ENCODE peak calls at places on chromosomes 4 and X, in four cellular contexts. M is GM23248, X is GM23338, C is GM12878. Z is an unnamed sample.

GRCh38 chrX:133350751-133351150 is 64.5 kb downstream of the GPC4 start:
- DNase-seq in M (peak; percentile 17), X (no peak), C (no peak), Z (no peak)

GRCh38 chr4:77104405-77105292 is 28.9 kb upstream of the CCNI start:
- DNase-seq in M (peak; percentile 47), X (no peak), C (no peak), Z (no peak)

GRCh38 chr4:3473251-3473942 is 10.3 kb downstream of the DOK7 start:
- DNase-seq in M (no peak), X (no peak), C (no peak), Z (peak; percentile 1)

GRCh38 chr4:118683513-118683912 is 1.7 kb upstream of the METTL14 start:
- DNase-seq in M (no peak), X (peak; percentile 57), C (no peak), Z (no peak)

GRCh38 chr4:155512069-155512468 is 135.3 kb upstream of the MAP9 start:
- DNase-seq in M (no peak), X (no peak), C (no peak), Z (no peak)

GRCh38 chr4:85102606-85103005 is 136.1 kb upstream of the WDFY3 start:
- DNase-seq in M (no peak), X (no peak), C (no peak), Z (no peak)

GRCh38 chrX:20427173-20427770 is 160.6 kb upstream of the RPS6KA3 start:
- DNase-seq in M (no peak), X (peak; percentile 6), C (no peak), Z (no peak)

GRCh38 chr4:8160572-8160971 is 2.0 kb upstream of the ABLIM2 start:
- DNase-seq in M (no peak), X (no peak), C (no peak), Z (no peak)

GRCh38 chrX:136041254-136041812 is 56.1 kb downstream of the SLC9A6 start:
- DNase-seq in M (no peak), X (no peak), C (no peak), Z (no peak)

GRCh38 chr4:169723207-169723606 is 34.5 kb downstream of the HPF1 start:
- DNase-seq in M (no peak), X (peak; percentile 59), C (no peak), Z (peak; percentile 33)

GRCh38 chr4:67694662-67695061 is 6.3 kb downstream of the UBA6 start:
- DNase-seq in M (no peak), X (no peak), C (no peak), Z (no peak)

GRCh38 chr4:20074450-20074849 is 177.3 kb upstream of the SLIT2 start:
- DNase-seq in M (no peak), X (no peak), C (no peak), Z (no peak)

GRCh38 chr4:126758493-126758892 is 874.3 kb upstream of the INTU start:
- DNase-seq in M (no peak), X (no peak), C (no peak), Z (no peak)

GRCh38 chr4:76208005-76208765 is 5.4 kb downstream of the SCARB2 start:
- DNase-seq in M (peak; percentile 95), X (no peak), C (no peak), Z (no peak)

GRCh38 chr4:18914182-18914581 is 892.6 kb upstream of the LCORL start:
- DNase-seq in M (no peak), X (no peak), C (no peak), Z (no peak)

GRCh38 chr4:48669086-48669485 is 111.0 kb downstream of the FRYL start:
- DNase-seq in M (no peak), X (no peak), C (no peak), Z (no peak)

GRCh38 chr4:152427971-152428370 is 107.9 kb downstream of the FBXW7 start:
- DNase-seq in M (peak; percentile 14), X (no peak), C (no peak), Z (no peak)

GRCh38 chr4:84503495-84504437 is 4.7 kb upstream of the NKX6-1 start:
- DNase-seq in M (peak; percentile 83), X (peak; percentile 91), C (no peak), Z (peak; percentile 90)

GRCh38 chr4:39641451-39641850 is 2.8 kb upstream of the SMIM14 start:
- DNase-seq in M (no peak), X (no peak), C (no peak), Z (peak; percentile 33)

GRCh38 chr4:39638358-39639239 is at the start of gene SMIM14:
- DNase-seq in M (peak; percentile 100), X (peak; percentile 97), C (no peak), Z (peak; percentile 98)

GRCh38 chr4:39636786-39637185 is 1.9 kb downstream of the SMIM14 start:
- DNase-seq in M (peak; percentile 53), X (no peak), C (no peak), Z (no peak)

GRCh38 chr4:39635023-39635422 is 3.6 kb downstream of the SMIM14 start:
- DNase-seq in M (peak; percentile 10), X (peak; percentile 87), C (no peak), Z (no peak)

DNA sequence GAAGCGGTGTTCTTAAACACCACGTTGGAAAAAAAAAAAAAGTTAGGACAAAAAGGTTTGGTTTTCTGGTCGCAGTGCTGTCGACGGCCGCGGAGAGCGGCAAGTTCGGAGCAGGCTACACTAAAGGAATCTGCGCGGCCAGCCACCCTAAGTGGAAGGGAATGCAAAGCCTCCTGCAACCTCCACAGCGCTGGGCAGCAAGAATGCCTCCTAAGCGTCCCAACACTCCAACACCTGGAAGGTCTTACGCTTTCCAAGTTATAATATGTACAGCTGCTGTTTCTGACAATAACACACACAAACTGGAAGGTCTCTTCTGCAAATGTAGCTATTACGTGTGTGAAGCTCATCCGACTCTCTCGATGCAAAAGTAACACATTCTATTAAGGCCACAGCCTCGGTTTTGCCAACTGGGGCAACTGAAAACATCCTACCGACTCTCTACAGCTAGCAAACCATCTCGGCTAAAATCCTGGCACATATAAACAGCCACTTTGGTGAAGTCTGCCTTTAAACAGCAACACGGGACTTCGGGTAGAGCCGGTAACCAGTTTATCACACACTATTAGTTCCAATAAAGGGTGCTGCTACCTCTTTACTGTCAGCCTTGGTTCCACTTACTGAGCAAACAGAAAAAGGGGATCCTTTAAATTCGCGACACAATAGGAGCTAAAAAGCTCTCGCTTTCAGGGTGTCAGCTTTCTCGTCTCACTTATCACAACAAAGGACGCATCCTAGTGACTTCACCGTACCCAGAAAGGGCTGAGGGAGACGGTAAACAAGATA is 900 bp downstream of the SMIM14 start:
- DNase-seq in M (peak; percentile 89), X (peak; percentile 95), C (no peak), Z (peak; percentile 91)
- H3K27ac ChIP-seq in M (peak overlapping the region; percentile 99), X (peak overlapping the region; percentile 98), C (peak overlapping the region; percentile 43), Z (peak overlapping the region; percentile 99)

DNA sequence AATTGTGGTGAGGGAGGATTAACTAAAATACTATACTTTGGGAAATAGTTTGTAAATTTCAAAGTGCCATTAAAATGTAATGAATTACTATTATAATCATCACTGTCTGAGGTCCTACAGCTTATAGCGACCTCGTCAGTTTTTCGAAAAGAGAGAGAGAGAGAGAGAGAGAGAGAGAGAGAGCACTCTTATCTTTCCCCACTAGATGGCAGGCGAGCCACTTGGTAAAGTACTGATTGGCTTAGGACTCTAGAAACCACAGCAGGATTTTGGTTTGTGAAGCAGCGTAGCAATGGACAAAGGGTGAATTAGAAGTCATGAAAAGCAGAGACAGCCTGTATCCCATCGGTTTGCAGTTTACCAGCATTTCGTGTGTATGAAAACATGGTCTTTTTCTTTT is 52.5 kb downstream of the LINC00632 start:
- DNase-seq in M (peak; percentile 72), X (peak; percentile 68), C (no peak), Z (peak; percentile 75)
- H2AFZ ChIP-seq in M (peak overlapping the region; percentile 89), X (no peak overlapping the region), C (no peak overlapping the region), Z (no peak overlapping the region)

GRCh38 chrX:14673236-14673635 is 143.9 kb downstream of the GLRA2 start:
- DNase-seq in M (no peak), X (no peak), C (no peak), Z (no peak)
- H3K27ac ChIP-seq in M (no peak overlapping the region), X (no peak overlapping the region), C (no peak overlapping the region), Z (no peak overlapping the region)

DNA sequence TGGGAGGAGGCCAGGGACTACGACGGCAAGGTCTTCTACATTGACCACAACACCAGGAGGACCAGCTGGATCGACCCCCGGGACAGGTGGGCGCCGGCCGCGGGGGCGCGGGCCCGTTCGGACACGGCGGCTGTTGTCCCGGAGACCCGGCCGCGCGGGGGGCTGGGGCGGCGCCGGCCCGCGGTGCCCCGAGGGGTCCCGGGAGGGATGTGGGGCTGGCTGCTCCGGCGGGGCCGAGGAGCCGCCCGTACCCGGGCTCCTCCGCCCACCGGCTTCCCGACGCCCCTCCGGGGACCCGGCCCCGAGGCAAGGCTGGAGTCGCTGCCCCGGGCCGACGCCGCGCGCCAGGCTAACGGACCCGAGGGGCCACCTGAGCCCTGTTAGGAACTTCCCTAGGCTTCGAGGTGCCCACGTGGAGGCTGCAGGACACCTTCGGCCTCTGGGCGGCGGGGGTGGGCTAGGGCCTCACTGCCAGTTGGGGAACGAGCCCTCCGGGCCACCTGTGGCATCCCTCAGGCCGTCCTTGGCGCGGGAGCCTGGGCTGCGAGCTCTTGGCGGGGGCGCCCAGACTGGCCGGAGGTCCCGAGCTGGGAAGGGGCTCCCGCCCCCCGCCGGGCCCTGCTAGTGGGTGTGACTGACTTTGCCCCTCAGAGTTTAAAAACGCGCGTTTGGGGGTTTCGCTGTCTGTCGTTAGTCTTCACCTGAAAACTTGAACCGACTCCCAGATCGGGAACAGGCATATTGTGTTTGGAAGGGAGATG is 660 bp downstream of the WWC2 start:
- DNase-seq in M (peak; percentile 56), X (peak; percentile 89), C (no peak), Z (peak; percentile 83)
- H2AFZ ChIP-seq in M (peak overlapping the region; percentile 43), X (no peak overlapping the region), C (no peak overlapping the region), Z (peak overlapping the region; percentile 27)

GRCh38 chr4:26076896-26077295 is 162.9 kb downstream of the SMIM20 start:
- DNase-seq in M (peak; percentile 61), X (no peak), C (no peak), Z (no peak)

GRCh38 chr4:26075588-26075987 is 161.6 kb downstream of the SMIM20 start:
- DNase-seq in M (no peak), X (no peak), C (no peak), Z (no peak)

GRCh38 chr4:26073886-26074560 is 160.0 kb downstream of the SMIM20 start:
- DNase-seq in M (no peak), X (no peak), C (no peak), Z (no peak)

GRCh38 chr4:26076000-26076587 is 162.1 kb downstream of the SMIM20 start:
- DNase-seq in M (peak; percentile 77), X (no peak), C (peak; percentile 84), Z (no peak)

GRCh38 chr4:26074672-26075071 is 160.7 kb downstream of the SMIM20 start:
- DNase-seq in M (no peak), X (peak; percentile 22), C (peak; percentile 68), Z (no peak)
- H3K27ac ChIP-seq in M (no peak overlapping the region), X (no peak overlapping the region), C (no peak overlapping the region), Z (no peak overlapping the region)

GRCh38 chr4:54110019-54110416 is 10.1 kb downstream of the GSX2 start:
- DNase-seq in M (no peak), X (no peak), C (no peak), Z (peak; percentile 43)

GRCh38 chr4:54104907-54105306 is 4.9 kb downstream of the GSX2 start:
- DNase-seq in M (no peak), X (no peak), C (no peak), Z (no peak)

GRCh38 chr4:54107951-54108740 is 8.2 kb downstream of the GSX2 start:
- DNase-seq in M (no peak), X (peak; percentile 64), C (no peak), Z (peak; percentile 75)

GRCh38 chr4:54109226-54110018 is 9.5 kb downstream of the GSX2 start:
- DNase-seq in M (no peak), X (peak; percentile 86), C (no peak), Z (peak; percentile 63)
- H2AFZ ChIP-seq in M (peak overlapping the region; percentile 43), X (peak overlapping the region; percentile 63), C (no peak overlapping the region), Z (no peak overlapping the region)

GRCh38 chr4:7019367-7019766 is 23.8 kb upstream of the TADA2B start:
- DNase-seq in M (no peak), X (no peak), C (no peak), Z (no peak)
- H3K27ac ChIP-seq in M (no peak overlapping the region), X (no peak overlapping the region), C (no peak overlapping the region), Z (no peak overlapping the region)

Z was measured in neural progenitor cell.